ENCODE peak calls at places on chromosomes 3 and 15, in seven cellular contexts. K is GM23248; H is heart left ventricle; I is kidney glomerular epithelial cell; F is stimulated activated CD8-positive, alpha-beta memory T cell treated with anti-CD3 and anti-CD28 coated beads, Interleukin-2, amount 100 ng/mL, for 48 hours; W is activated T-cell treated with anti-CD3 and anti-CD28 coated beads, Interleukin-2, amount 50 U/mL, for 1 hour; B is activated CD4-positive, alpha-beta T cell treated with anti-CD3 and anti-CD28 coated beads, Interleukin-2, amount 50 U/mL, for 4 hours. T is an unnamed sample.

GRCh38 chr15:32641517-32642059 is at the start of gene SCG5:
- DNase-seq in W (no peak), B (no peak), H (no peak), I (no peak), F (no peak), K (no peak), T (peak)

GRCh38 chr3:124886168-124887051 is 755 bp downstream of the ITGB5 start:
- DNase-seq in F (peak), B (peak), K (peak), I (peak), H (peak), W (peak), T (peak)

GRCh38 chr15:72280751-72281150 is 8.4 kb upstream of the PARP6 start:
- DNase-seq in B (no peak), I (no peak), K (no peak), W (no peak), F (no peak), H (no peak), T (no peak)

GRCh38 chr3:16396202-16396601 is 117.3 kb downstream of the RFTN1 start:
- DNase-seq in K (no peak), W (no peak), F (no peak), H (no peak), I (no peak), B (no peak), T (no peak)

GRCh38 chr3:79461129-79461792 is 306.5 kb downstream of the ROBO1 start:
- DNase-seq in H (no peak), I (peak), K (peak), W (no peak), F (no peak), B (no peak), T (no peak)

GRCh38 chr15:77519540-77519939 is 98.9 kb downstream of the HMG20A start:
- DNase-seq in I (no peak), W (no peak), F (no peak), H (no peak), K (no peak), B (no peak), T (no peak)

GRCh38 chr15:69595009-69595825 is 142.6 kb downstream of the RPLP1 start:
- DNase-seq in W (no peak), H (peak), I (peak), K (no peak), F (no peak), B (no peak), T (peak)

GRCh38 chr15:62564889-62565288 is 399.8 kb upstream of the C2CD4B start:
- DNase-seq in I (no peak), H (no peak), K (no peak), W (no peak), F (no peak), B (no peak), T (no peak)

GRCh38 chr3:15726043-15726442 is 71.7 kb downstream of the ANKRD28 start:
- DNase-seq in K (peak), H (no peak), F (no peak), B (no peak), W (no peak), I (no peak), T (no peak)

GRCh38 chr3:149004622-149005021 is 13.3 kb downstream of the GYG1 start:
- DNase-seq in F (no peak), K (peak), B (no peak), I (peak), H (no peak), W (no peak), T (no peak)

GRCh38 chr3:54243960-54244359 is 121.6 kb downstream of the CACNA2D3 start:
- DNase-seq in H (no peak), W (no peak), K (no peak), I (no peak), F (no peak), B (no peak), T (no peak)

GRCh38 chr3:38046821-38047220 is 7.8 kb downstream of the DLEC1 start:
- DNase-seq in K (no peak), F (no peak), W (no peak), B (no peak), H (no peak), I (no peak), T (no peak)

GRCh38 chr15:76904461-76905012 is 603 bp downstream of the SCAPER start:
- DNase-seq in I (no peak), H (peak), K (peak), W (peak), F (no peak), B (no peak), T (no peak)